ENCODE peak calls at places on chromosomes 13 and 19, in seven cellular contexts. A is HepG2, J is K562, D is stomach, L is A549, X is tibial nerve, W is ovary. Y is an unnamed sample.

GRCh38 chr13:33182729-33183128 is 102.8 kb downstream of the STARD13 start:
- DNase-seq in L (no peak), J (no peak), D (no peak), W (no peak), X (no peak), A (no peak), Y (no peak)

GRCh38 chr19:28961772-28962500 is 251.0 kb downstream of the UQCRFS1 start:
- DNase-seq in X (no peak), D (no peak), L (no peak), W (no peak), A (no peak), J (no peak), Y (no peak)

GRCh38 chr13:30224732-30225131 is 82.6 kb downstream of the KATNAL1 start:
- DNase-seq in L (peak; percentile 6), A (no peak), W (no peak), X (no peak), D (no peak), J (no peak), Y (no peak)

GRCh38 chr13:30113531-30113930 is 193.8 kb downstream of the KATNAL1 start:
- DNase-seq in D (no peak), A (no peak), X (no peak), L (no peak), W (no peak), J (no peak), Y (no peak)

GRCh38 chr13:97165527-97166425 is 56.4 kb upstream of the MBNL2 start:
- DNase-seq in J (no peak), A (peak; percentile 68), L (no peak), D (no peak), X (no peak), W (no peak), Y (no peak)

GRCh38 chr13:47337781-47338507 is 441.1 kb upstream of the HTR2A start:
- DNase-seq in A (no peak), X (no peak), W (no peak), D (no peak), L (no peak), J (no peak), Y (no peak)

GRCh38 chr13:84609716-84610115 is 727.4 kb upstream of the SLITRK1 start:
- DNase-seq in J (no peak), L (no peak), W (no peak), D (no peak), X (no peak), A (no peak), Y (no peak)

GRCh38 chr19:15195381-15195964 is 5.3 kb downstream of the NOTCH3 start:
- DNase-seq in D (peak; percentile 56), J (peak; percentile 57), W (peak; percentile 50), X (no peak), A (no peak), L (peak; percentile 33), Y (no peak)

GRCh38 chr19:1070931-1071791 is 4.2 kb downstream of the ARHGAP45 start:
- DNase-seq in D (no peak), W (peak; percentile 36), L (no peak), X (no peak), A (no peak), J (no peak), Y (no peak)

GRCh38 chr13:35979378-35979911 is 151.7 kb downstream of the DCLK1 start:
- DNase-seq in W (peak; percentile 61), J (no peak), A (no peak), X (peak; percentile 79), L (no peak), D (peak; percentile 37), Y (peak; percentile 94)

GRCh38 chr19:48868196-48868886 is at the start of gene PLEKHA4:
- DNase-seq in D (peak; percentile 54), J (peak; percentile 61), A (no peak), L (no peak), W (peak; percentile 84), X (peak; percentile 57), Y (peak; percentile 89)

GRCh38 chr19:56316728-56317127 is 2.1 kb upstream of the ZSCAN5A start:
- DNase-seq in D (no peak), J (no peak), L (no peak), W (no peak), A (peak; percentile 25), X (no peak), Y (no peak)

GRCh38 chr19:16252459-16253205 is 54.9 kb downstream of the AP1M1 start:
- DNase-seq in A (no peak), X (no peak), D (no peak), L (no peak), J (no peak), W (no peak), Y (peak; percentile 78)

GRCh38 chr19:9309974-9310446 is 372 bp upstream of the ZNF699 start:
- DNase-seq in L (peak; percentile 73), A (no peak), X (peak; percentile 74), W (peak; percentile 95), D (peak; percentile 85), J (peak; percentile 90), Y (peak; percentile 96)

GRCh38 chr19:3849092-3849491 is 19.7 kb downstream of the ZFR2 start:
- DNase-seq in L (no peak), J (peak; percentile 81), D (peak; percentile 31), X (no peak), W (no peak), A (peak; percentile 33), Y (no peak)

GRCh38 chr13:29886446-29886845 is 36.0 kb upstream of the UBL3 start:
- DNase-seq in L (no peak), J (no peak), D (no peak), A (no peak), W (no peak), X (no peak), Y (no peak)

GRCh38 chr13:65090191-65090590 is 2139.9 kb downstream of the PCDH9 start:
- DNase-seq in W (no peak), X (no peak), L (no peak), D (no peak), A (no peak), J (no peak), Y (no peak)

GRCh38 chr13:20711301-20712044 is 8.0 kb downstream of the IL17D start:
- DNase-seq in D (no peak), L (peak; percentile 22), W (no peak), A (no peak), J (peak; percentile 24), X (no peak), Y (no peak)

GRCh38 chr19:14059652-14060155 is 2.2 kb downstream of the PALM3 start:
- DNase-seq in W (no peak), X (no peak), D (no peak), A (peak; percentile 87), L (no peak), J (peak; percentile 58), Y (no peak)

GRCh38 chr13:29161653-29162052 is 341.5 kb downstream of the MTUS2 start:
- DNase-seq in X (no peak), A (no peak), L (no peak), D (no peak), W (no peak), J (no peak), Y (no peak)

GRCh38 chr19:9791552-9792181 is 23.1 kb upstream of the ZNF846 start:
- DNase-seq in A (peak; percentile 76), X (peak; percentile 98), J (peak; percentile 84), D (peak; percentile 97), W (peak; percentile 96), L (peak; percentile 64), Y (peak; percentile 99)

GRCh38 chr13:107421028-107421427 is 794.3 kb downstream of the LIG4 start:
- DNase-seq in X (no peak), J (no peak), L (no peak), W (no peak), A (no peak), D (no peak), Y (no peak)

GRCh38 chr19:43777163-43777700 is 3.5 kb downstream of the KCNN4 start:
- DNase-seq in L (peak; percentile 57), X (no peak), W (no peak), A (no peak), J (no peak), D (no peak), Y (no peak)

GRCh38 chr19:23509686-23510450 is 114.6 kb upstream of the ZNF91 start:
- DNase-seq in L (no peak), W (no peak), D (no peak), X (no peak), A (no peak), J (no peak), Y (no peak)

GRCh38 chr13:93797463-93797862 is 570.9 kb downstream of the GPC6 start:
- DNase-seq in W (no peak), D (no peak), X (no peak), J (no peak), L (no peak), A (no peak), Y (no peak)

GRCh38 chr13:89393758-89394157 is 1722.6 kb downstream of the SLITRK5 start:
- DNase-seq in J (no peak), L (no peak), A (no peak), X (no peak), D (no peak), W (no peak), Y (no peak)

DNA sequence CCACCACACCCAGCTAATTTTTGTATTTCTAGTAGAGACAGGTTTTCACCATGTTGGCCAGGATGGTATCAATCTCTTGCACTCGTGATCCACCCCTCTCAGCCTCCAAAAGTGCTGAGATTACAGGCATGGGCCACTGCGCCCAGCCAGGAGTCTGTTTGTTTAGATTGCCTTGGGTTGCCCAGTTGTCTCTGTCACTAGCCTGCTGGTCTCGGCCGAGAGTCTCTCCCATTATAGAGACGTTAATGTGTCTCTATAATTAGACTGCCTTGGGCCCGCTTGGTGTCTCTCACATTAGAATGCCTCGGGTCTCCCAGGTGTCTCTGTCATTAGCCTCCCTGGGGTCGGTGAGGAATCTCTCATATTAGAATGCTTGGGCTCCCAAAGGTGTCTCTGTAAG is 1533.6 kb downstream of the UQCRFS1 start:
- DNase-seq in L (no peak), D (no peak), W (no peak), A (no peak), X (no peak), J (no peak), Y (no peak)
- TF ChIP-seq EP300 in L (no peak), D (no peak), W (no peak), A (no peak), X (no peak), J (no peak), Y (no peak)

GRCh38 chr19:18156268-18156667 is 3.3 kb downstream of the PIK3R2 start:
- DNase-seq in J (no peak), X (no peak), D (no peak), A (no peak), L (no peak), W (no peak), Y (no peak)
- H3K4me1 ChIP-seq in J (peaks cover 78% of the 10 kb centered on the region), X (peaks cover 51% of the 10 kb centered on the region), D (peaks cover 57% of the 10 kb centered on the region), A (peaks cover 48% of the 10 kb centered on the region), L (peaks cover 34% of the 10 kb centered on the region), W (peaks cover 22% of the 10 kb centered on the region), Y (no peaks in the 10 kb centered on the region)

GRCh38 chr13:104315606-104316005 is 1249.4 kb upstream of the SLC10A2 start:
- DNase-seq in D (no peak), X (no peak), J (no peak), A (peak; percentile 1), L (no peak), W (no peak), Y (no peak)
- TF ChIP-seq EP300 in D (no peak), X (no peak), J (no peak), A (no peak), L (no peak), W (no peak), Y (no peak)

GRCh38 chr19:17325133-17325532 is 9.5 kb downstream of the ANO8 start:
- DNase-seq in X (no peak), D (no peak), A (no peak), W (no peak), J (no peak), L (no peak), Y (no peak)
- H3K4me1 ChIP-seq in X (peaks cover 21% of the 10 kb centered on the region), D (peaks cover 15% of the 10 kb centered on the region), A (no peaks in the 10 kb centered on the region), W (peaks cover 4% of the 10 kb centered on the region), J (peaks cover 57% of the 10 kb centered on the region), L (no peaks in the 10 kb centered on the region), Y (peaks cover 22% of the 10 kb centered on the region)

GRCh38 chr19:11168568-11168967 is 13.0 kb upstream of the SPC24 start:
- DNase-seq in X (no peak), D (no peak), J (no peak), L (peak; percentile 49), W (no peak), A (no peak), Y (no peak)
- TF ChIP-seq EP300 in X (no peak), D (no peak), J (no peak), L (no peak), W (no peak), A (no peak), Y (no peak)